ENCODE peak calls at places on chromosomes 13 and 19, in nine cellular contexts. F, A, I, G, T, P, M, Q and U are unnamed samples.

GRCh38 chr19:44576843-44577565 is 36.4 kb upstream of the IGSF23 start:
- DNase-seq in F (no peak), A (peak; percentile 47), I (peak; percentile 59), G (no peak), T (no peak), P (no peak), M (peak; percentile 67), Q (no peak), U (no peak)

GRCh38 chr19:49554701-49555181 is 25.6 kb downstream of the NOSIP start:
- DNase-seq in F (no peak), A (no peak), I (no peak), G (no peak), T (no peak), P (no peak), M (no peak), Q (no peak), U (no peak)

GRCh38 chr19:35116085-35116801 is 620 bp downstream of the FXYD3 start:
- DNase-seq in F (no peak), A (no peak), I (no peak), G (no peak), T (no peak), P (no peak), M (no peak), Q (no peak), U (no peak)

GRCh38 chr13:50422181-50423148 is 407.2 kb downstream of the KCNRG start:
- DNase-seq in F (no peak), A (no peak), I (no peak), G (no peak), T (no peak), P (no peak), M (no peak), Q (no peak), U (no peak)

GRCh38 chr19:33221641-33222040 is 4.0 kb downstream of the SLC7A10 start:
- DNase-seq in F (no peak), A (no peak), I (no peak), G (no peak), T (no peak), P (no peak), M (peak; percentile 17), Q (no peak), U (no peak)

GRCh38 chr13:30569901-30570576 is 47.7 kb upstream of the USPL1 start:
- DNase-seq in F (no peak), A (peak; percentile 95), I (peak; percentile 11), G (no peak), T (peak; percentile 91), P (no peak), M (peak; percentile 92), Q (no peak), U (peak; percentile 49)

GRCh38 chr13:91609353-91609752 is 210.9 kb downstream of the GPC5 start:
- DNase-seq in F (no peak), A (no peak), I (no peak), G (no peak), T (peak; percentile 8), P (no peak), M (peak; percentile 22), Q (no peak), U (no peak)

GRCh38 chr13:112893570-112894422 is 75.2 kb upstream of the MCF2L start:
- DNase-seq in F (no peak), A (no peak), I (peak; percentile 89), G (no peak), T (no peak), P (no peak), M (peak; percentile 55), Q (no peak), U (peak; percentile 10)

GRCh38 chr13:62243146-62243545 is 827.5 kb upstream of the PCDH20 start:
- DNase-seq in F (no peak), A (no peak), I (no peak), G (no peak), T (no peak), P (no peak), M (no peak), Q (no peak), U (no peak)

GRCh38 chr13:31697290-31697689 is 42.0 kb upstream of the RXFP2 start:
- DNase-seq in F (no peak), A (peak; percentile 60), I (no peak), G (no peak), T (no peak), P (no peak), M (peak; percentile 24), Q (no peak), U (no peak)

GRCh38 chr13:33069365-33069764 is 53.1 kb downstream of the KL start:
- DNase-seq in F (no peak), A (no peak), I (peak; percentile 27), G (no peak), T (no peak), P (no peak), M (no peak), Q (no peak), U (peak; percentile 48)

GRCh38 chr13:59746291-59746962 is 417.3 kb downstream of the DIAPH3 start:
- DNase-seq in F (no peak), A (peak; percentile 70), I (no peak), G (no peak), T (peak; percentile 1), P (no peak), M (peak; percentile 29), Q (no peak), U (no peak)

GRCh38 chr19:10402441-10403038 is 802 bp downstream of the CDC37 start:
- DNase-seq in F (no peak), A (peak; percentile 77), I (no peak), G (no peak), T (no peak), P (no peak), M (peak; percentile 42), Q (no peak), U (no peak)

GRCh38 chr19:3868770-3869456 is at the start of gene ZFR2:
- DNase-seq in F (no peak), A (no peak), I (peak; percentile 92), G (no peak), T (no peak), P (no peak), M (peak; percentile 24), Q (no peak), U (no peak)